ENCODE peak calls at places on chromosomes 2 and 18, in four cellular contexts. One of them, this sample, is unnamed.

GRCh38 chr2:7007846-7008741 is 90.9 kb downstream of the RNF144A start:
- DNase-seq in endodermal cell: peak
- DNase-seq in foreskin fibroblast: peak
- DNase-seq in kidney: peak
- DNase-seq in this sample: no peak

GRCh38 chr2:74079522-74080341 is 68.0 kb downstream of the BOLA3 start:
- DNase-seq in kidney: no peak
- DNase-seq in endodermal cell: no peak
- DNase-seq in foreskin fibroblast: peak
- DNase-seq in this sample: no peak

GRCh38 chr18:53909668-53910067 is 314.8 kb downstream of the MBD2 start:
- DNase-seq in foreskin fibroblast: peak
- DNase-seq in kidney: no peak
- DNase-seq in endodermal cell: no peak
- DNase-seq in this sample: no peak

GRCh38 chr2:29009711-29010677 is 28.9 kb downstream of the TOGARAM2 start:
- DNase-seq in foreskin fibroblast: no peak
- DNase-seq in endodermal cell: no peak
- DNase-seq in kidney: peak
- DNase-seq in this sample: no peak

GRCh38 chr2:96694279-96694678 is 45.6 kb downstream of the LMAN2L start:
- DNase-seq in endodermal cell: peak
- DNase-seq in kidney: no peak
- DNase-seq in foreskin fibroblast: no peak
- DNase-seq in this sample: no peak

GRCh38 chr2:51781691-51782090 is 749.8 kb upstream of the NRXN1 start:
- DNase-seq in foreskin fibroblast: no peak
- DNase-seq in kidney: no peak
- DNase-seq in endodermal cell: no peak
- DNase-seq in this sample: no peak

GRCh38 chr2:241373449-241373848 is 17.4 kb downstream of the FARP2 start:
- DNase-seq in endodermal cell: no peak
- DNase-seq in kidney: no peak
- DNase-seq in foreskin fibroblast: no peak
- DNase-seq in this sample: no peak

GRCh38 chr18:25896178-25896780 is 194.1 kb downstream of the SS18 start:
- DNase-seq in kidney: no peak
- DNase-seq in foreskin fibroblast: peak
- DNase-seq in endodermal cell: peak
- DNase-seq in this sample: no peak

GRCh38 chr2:240928476-240929363 is 22.6 kb downstream of the CROCC2 start:
- DNase-seq in foreskin fibroblast: no peak
- DNase-seq in kidney: no peak
- DNase-seq in endodermal cell: peak
- DNase-seq in this sample: no peak

GRCh38 chr2:211864328-211864727 is 674.3 kb downstream of the ERBB4 start:
- DNase-seq in kidney: no peak
- DNase-seq in endodermal cell: no peak
- DNase-seq in foreskin fibroblast: no peak
- DNase-seq in this sample: no peak

GRCh38 chr2:54903736-54904554 is 146.3 kb downstream of the RTN4 start:
- DNase-seq in kidney: no peak
- DNase-seq in endodermal cell: no peak
- DNase-seq in foreskin fibroblast: peak
- DNase-seq in this sample: no peak

GRCh38 chr2:55992465-55992864 is 68.9 kb upstream of the EFEMP1 start:
- DNase-seq in kidney: no peak
- DNase-seq in endodermal cell: no peak
- DNase-seq in foreskin fibroblast: peak
- DNase-seq in this sample: no peak

GRCh38 chr2:44740678-44741077 is 200.8 kb upstream of the SIX3 start:
- DNase-seq in kidney: no peak
- DNase-seq in foreskin fibroblast: peak
- DNase-seq in endodermal cell: no peak
- DNase-seq in this sample: no peak

GRCh38 chr18:3525870-3526420 is 76.0 kb downstream of the TGIF1 start:
- DNase-seq in endodermal cell: peak
- DNase-seq in kidney: no peak
- DNase-seq in foreskin fibroblast: no peak
- DNase-seq in this sample: no peak

GRCh38 chr2:7567646-7568045 is 650.4 kb downstream of the RNF144A start:
- DNase-seq in endodermal cell: no peak
- DNase-seq in kidney: no peak
- DNase-seq in foreskin fibroblast: no peak
- DNase-seq in this sample: no peak

GRCh38 chr2:196259507-196260481 is 88.4 kb upstream of the STK17B start:
- DNase-seq in kidney: no peak
- DNase-seq in foreskin fibroblast: peak
- DNase-seq in endodermal cell: no peak
- DNase-seq in this sample: no peak

GRCh38 chr2:96146151-96146880 is 1.1 kb upstream of the DUSP2 start:
- DNase-seq in kidney: peak
- DNase-seq in endodermal cell: peak
- DNase-seq in foreskin fibroblast: no peak
- DNase-seq in this sample: no peak

GRCh38 chr2:199862779-199863178 is 11.8 kb upstream of the FTCDNL1 start:
- DNase-seq in kidney: no peak
- DNase-seq in foreskin fibroblast: peak
- DNase-seq in endodermal cell: no peak
- DNase-seq in this sample: no peak

GRCh38 chr2:96887419-96888081 is 17.7 kb upstream of the SEMA4C start:
- DNase-seq in kidney: peak
- DNase-seq in foreskin fibroblast: peak
- DNase-seq in endodermal cell: no peak
- DNase-seq in this sample: no peak

GRCh38 chr18:22800551-22800951 is 132.6 kb upstream of the RBBP8 start:
- DNase-seq in kidney: peak
- DNase-seq in foreskin fibroblast: peak
- DNase-seq in endodermal cell: no peak
- DNase-seq in this sample: no peak

GRCh38 chr2:42827647-42828486 is 35.5 kb upstream of the HAAO start:
- DNase-seq in foreskin fibroblast: peak
- DNase-seq in endodermal cell: peak
- DNase-seq in kidney: peak
- DNase-seq in this sample: peak

GRCh38 chr2:192016265-192016664 is 169.4 kb upstream of the CAVIN2 start:
- DNase-seq in endodermal cell: no peak
- DNase-seq in kidney: no peak
- DNase-seq in foreskin fibroblast: peak
- DNase-seq in this sample: no peak

GRCh38 chr2:196537311-196537710 is 102.2 kb upstream of the CCDC150 start:
- DNase-seq in kidney: no peak
- DNase-seq in foreskin fibroblast: peak
- DNase-seq in endodermal cell: no peak
- DNase-seq in this sample: no peak

GRCh38 chr2:86238354-86238753 is 39.1 kb downstream of the MRPL35 start:
- DNase-seq in foreskin fibroblast: no peak
- DNase-seq in endodermal cell: no peak
- DNase-seq in kidney: no peak
- DNase-seq in this sample: no peak

GRCh38 chr2:162661618-162662017 is 176.9 kb downstream of the KCNH7 start:
- DNase-seq in foreskin fibroblast: no peak
- DNase-seq in kidney: no peak
- DNase-seq in endodermal cell: no peak
- DNase-seq in this sample: no peak

GRCh38 chr18:22210331-22210754 is 41.0 kb downstream of the GATA6 start:
- DNase-seq in kidney: no peak
- DNase-seq in endodermal cell: no peak
- DNase-seq in foreskin fibroblast: peak
- DNase-seq in this sample: no peak

GRCh38 chr2:61770746-61771145 is 83.1 kb downstream of the FAM161A start:
- DNase-seq in foreskin fibroblast: peak
- DNase-seq in endodermal cell: no peak
- DNase-seq in kidney: no peak
- DNase-seq in this sample: no peak

GRCh38 chr2:68250652-68251186 is 1.6 kb downstream of the PPP3R1 start:
- DNase-seq in foreskin fibroblast: no peak
- DNase-seq in kidney: no peak
- DNase-seq in endodermal cell: no peak
- DNase-seq in this sample: no peak

GRCh38 chr2:126700073-126700581 is 44.2 kb downstream of the GYPC start:
- DNase-seq in kidney: no peak
- DNase-seq in endodermal cell: peak
- DNase-seq in foreskin fibroblast: peak
- DNase-seq in this sample: no peak

GRCh38 chr2:128564551-128564950 is 245.9 kb upstream of the HS6ST1 start:
- DNase-seq in foreskin fibroblast: no peak
- DNase-seq in kidney: no peak
- DNase-seq in endodermal cell: no peak
- DNase-seq in this sample: no peak

GRCh38 chr2:53813151-53813550 is 26.3 kb downstream of the ERLEC1 start:
- DNase-seq in endodermal cell: no peak
- DNase-seq in foreskin fibroblast: no peak
- DNase-seq in kidney: no peak
- DNase-seq in this sample: no peak

GRCh38 chr18:61743775-61744531 is 148.9 kb downstream of the RNF152 start:
- DNase-seq in endodermal cell: no peak
- DNase-seq in kidney: no peak
- DNase-seq in foreskin fibroblast: peak
- DNase-seq in this sample: no peak

GRCh38 chr2:201643216-201643651 is at the start of gene TMEM237:
- DNase-seq in endodermal cell: no peak
- DNase-seq in kidney: peak
- DNase-seq in foreskin fibroblast: peak
- DNase-seq in this sample: peak
- TF ChIP-seq CTCF in endodermal cell: no peak
- TF ChIP-seq CTCF in kidney: no peak
- TF ChIP-seq CTCF in foreskin fibroblast: no peak
- TF ChIP-seq CTCF in this sample: no peak

GRCh38 chr2:224930124-224930523 is 112.1 kb downstream of the DOCK10 start:
- DNase-seq in endodermal cell: no peak
- DNase-seq in foreskin fibroblast: no peak
- DNase-seq in kidney: no peak
- DNase-seq in this sample: no peak

GRCh38 chr2:224929512-224929911 is 112.8 kb downstream of the DOCK10 start:
- DNase-seq in kidney: no peak
- DNase-seq in endodermal cell: no peak
- DNase-seq in foreskin fibroblast: no peak
- DNase-seq in this sample: no peak

GRCh38 chr2:224931956-224932355 is 110.3 kb downstream of the DOCK10 start:
- DNase-seq in endodermal cell: no peak
- DNase-seq in kidney: no peak
- DNase-seq in foreskin fibroblast: no peak
- DNase-seq in this sample: no peak

GRCh38 chr2:224933416-224933815 is 108.9 kb downstream of the DOCK10 start:
- DNase-seq in kidney: no peak
- DNase-seq in foreskin fibroblast: no peak
- DNase-seq in endodermal cell: no peak
- DNase-seq in this sample: no peak

DNA sequence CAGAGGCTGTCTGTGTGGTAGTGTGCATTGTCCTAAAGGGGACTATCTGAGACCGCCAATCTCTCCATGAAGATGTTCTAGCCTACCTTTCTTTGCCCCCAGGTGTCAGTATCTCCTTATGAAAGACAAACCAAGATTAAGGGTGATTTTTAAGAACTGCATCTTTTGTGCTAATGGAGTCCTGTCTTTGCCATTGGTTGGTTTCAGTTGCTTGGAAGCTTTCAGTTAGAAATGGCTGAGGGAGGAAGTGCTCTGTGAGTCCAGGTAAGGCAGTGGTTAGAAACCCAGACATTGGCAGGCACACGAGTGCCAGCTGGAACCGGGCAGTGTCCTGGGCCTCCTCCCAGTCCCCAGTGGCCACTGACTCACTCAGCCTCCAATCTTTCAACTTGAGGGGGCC is 111.3 kb downstream of the DOCK10 start:
- DNase-seq in foreskin fibroblast: no peak
- DNase-seq in endodermal cell: no peak
- DNase-seq in kidney: no peak
- DNase-seq in this sample: no peak
- TF ChIP-seq CTCF in foreskin fibroblast: no peak
- TF ChIP-seq CTCF in endodermal cell: peak
- TF ChIP-seq CTCF in kidney: no peak
- TF ChIP-seq CTCF in this sample: no peak

GRCh38 chr2:231706731-231707624 is 1.3 kb upstream of the PTMA start:
- DNase-seq in foreskin fibroblast: peak
- DNase-seq in endodermal cell: peak
- DNase-seq in kidney: peak
- DNase-seq in this sample: peak
- TF ChIP-seq CTCF in foreskin fibroblast: peak
- TF ChIP-seq CTCF in endodermal cell: peak
- TF ChIP-seq CTCF in kidney: peak
- TF ChIP-seq CTCF in this sample: peak

GRCh38 chr18:36580266-36580665 is 248.5 kb downstream of the TPGS2 start:
- DNase-seq in endodermal cell: no peak
- DNase-seq in foreskin fibroblast: peak
- DNase-seq in kidney: no peak
- DNase-seq in this sample: no peak
- TF ChIP-seq CTCF in endodermal cell: peak
- TF ChIP-seq CTCF in foreskin fibroblast: peak
- TF ChIP-seq CTCF in kidney: no peak
- TF ChIP-seq CTCF in this sample: no peak

GRCh38 chr18:48219429-48220145 is 189.6 kb downstream of the ZBTB7C start:
- DNase-seq in endodermal cell: no peak
- DNase-seq in kidney: no peak
- DNase-seq in foreskin fibroblast: no peak
- DNase-seq in this sample: no peak
- TF ChIP-seq CTCF in endodermal cell: peak
- TF ChIP-seq CTCF in kidney: no peak
- TF ChIP-seq CTCF in foreskin fibroblast: no peak
- TF ChIP-seq CTCF in this sample: no peak

GRCh38 chr2:120905298-120905697 is 169.6 kb downstream of the GLI2 start:
- DNase-seq in kidney: peak
- DNase-seq in foreskin fibroblast: no peak
- DNase-seq in endodermal cell: no peak
- DNase-seq in this sample: no peak

GRCh38 chr2:120904825-120905224 is 169.2 kb downstream of the GLI2 start:
- DNase-seq in foreskin fibroblast: peak
- DNase-seq in kidney: peak
- DNase-seq in endodermal cell: no peak
- DNase-seq in this sample: no peak

GRCh38 chr2:120902532-120903088 is 166.9 kb downstream of the GLI2 start:
- DNase-seq in foreskin fibroblast: no peak
- DNase-seq in kidney: no peak
- DNase-seq in endodermal cell: no peak
- DNase-seq in this sample: no peak

GRCh38 chr2:120905824-120906571 is 170.3 kb downstream of the GLI2 start:
- DNase-seq in foreskin fibroblast: no peak
- DNase-seq in endodermal cell: no peak
- DNase-seq in kidney: peak
- DNase-seq in this sample: no peak

GRCh38 chr2:120904379-120904778 is 168.7 kb downstream of the GLI2 start:
- DNase-seq in endodermal cell: peak
- DNase-seq in kidney: peak
- DNase-seq in foreskin fibroblast: no peak
- DNase-seq in this sample: no peak
- TF ChIP-seq CTCF in endodermal cell: no peak
- TF ChIP-seq CTCF in kidney: no peak
- TF ChIP-seq CTCF in foreskin fibroblast: no peak
- TF ChIP-seq CTCF in this sample: no peak